ENCODE peak calls at places on chromosomes 4 and X, in six cellular contexts. W is HS-5; B is effector CD4-positive, alpha-beta T cell; E is KBM-7; D is smooth muscle cell of the brain vasculature; A is activated naive CD4-positive, alpha-beta T cell. G is an unnamed sample.

GRCh38 chr4:39521253-39521908 is 5.9 kb downstream of the UGDH start:
- DNase-seq in D (no peak), W (peak; percentile 67), A (no peak), B (no peak), E (no peak), G (no peak)

GRCh38 chrX:119266364-119266995 is 30.4 kb downstream of the PGRMC1 start:
- DNase-seq in D (no peak), W (no peak), B (no peak), A (no peak), E (peak; percentile 53), G (no peak)

GRCh38 chr4:14924945-14925344 is 77.3 kb upstream of the CPEB2 start:
- DNase-seq in E (no peak), A (no peak), B (no peak), W (no peak), D (no peak), G (no peak)

GRCh38 chr4:97560009-97560408 is 583.3 kb downstream of the STPG2 start:
- DNase-seq in W (no peak), A (no peak), E (no peak), D (no peak), B (no peak), G (no peak)

GRCh38 chrX:107674480-107675364 is 46.4 kb downstream of the PRPS1 start:
- DNase-seq in B (peak; percentile 46), W (no peak), E (peak; percentile 94), D (no peak), A (no peak), G (no peak)

GRCh38 chr4:175891863-175892262 is 79.8 kb upstream of the GPM6A start:
- DNase-seq in E (peak; percentile 9), A (no peak), D (peak; percentile 15), W (no peak), B (no peak), G (no peak)

GRCh38 chr4:148215202-148215601 is 227.0 kb downstream of the NR3C2 start:
- DNase-seq in W (no peak), A (no peak), D (no peak), E (no peak), B (no peak), G (no peak)

GRCh38 chr4:108644237-108644636 is 6.2 kb upstream of the OSTC start:
- DNase-seq in A (no peak), E (no peak), B (no peak), D (no peak), W (peak; percentile 82), G (no peak)

GRCh38 chrX:700936-701335 is 70.3 kb downstream of the SHOX start:
- DNase-seq in W (no peak), B (no peak), E (no peak), D (no peak), A (no peak), G (no peak)

GRCh38 chrX:85851418-85851817 is 195.9 kb downstream of the CHM start:
- DNase-seq in E (peak; percentile 29), B (no peak), W (no peak), A (no peak), D (no peak), G (no peak)

GRCh38 chr4:94924566-94924965 is 166.8 kb downstream of the BMPR1B start:
- DNase-seq in D (no peak), E (no peak), A (no peak), B (no peak), W (no peak), G (no peak)

GRCh38 chr4:111630705-111631104 is 514.5 kb upstream of the FAM241A start:
- DNase-seq in B (no peak), A (no peak), E (peak; percentile 23), D (no peak), W (no peak), G (no peak)

GRCh38 chr4:46586566-46586965 is 196.6 kb upstream of the GABRA2 start:
- DNase-seq in A (no peak), E (no peak), B (no peak), W (no peak), D (no peak), G (no peak)

GRCh38 chr4:1195109-1195671 is 22.8 kb upstream of the SPON2 start:
- DNase-seq in D (no peak), B (no peak), W (no peak), A (no peak), E (no peak), G (no peak)

GRCh38 chrX:10633722-10634121 is 13.3 kb upstream of the MID1 start:
- DNase-seq in A (no peak), E (no peak), W (no peak), B (no peak), D (no peak), G (no peak)

GRCh38 chr4:41142946-41143720 is 71.2 kb downstream of the APBB2 start:
- DNase-seq in A (no peak), D (peak; percentile 69), B (no peak), W (peak; percentile 69), E (no peak), G (no peak)

GRCh38 chr4:164136181-164136616 is 617.7 kb upstream of the SMIM31 start:
- DNase-seq in A (no peak), D (no peak), W (peak; percentile 29), E (no peak), B (no peak), G (no peak)

GRCh38 chr4:39706829-39707511 is 9.0 kb downstream of the UBE2K start:
- DNase-seq in W (no peak), D (no peak), A (no peak), B (no peak), E (no peak), G (no peak)

GRCh38 chr4:17236686-17237085 is 275.2 kb downstream of the QDPR start:
- DNase-seq in D (no peak), E (no peak), W (peak; percentile 26), A (no peak), B (no peak), G (no peak)

GRCh38 chr4:153067376-153067775 is 131.3 kb downstream of the FHDC1 start:
- DNase-seq in B (no peak), E (no peak), W (peak; percentile 13), D (no peak), A (no peak), G (no peak)

GRCh38 chr4:88804234-88804633 is 106.6 kb upstream of the NAP1L5 start:
- DNase-seq in B (no peak), A (no peak), E (no peak), D (no peak), W (no peak), G (no peak)